ENCODE peak calls at places on chromosomes 4 and X, in five cellular contexts. S, R, L, P and X are unnamed samples.

GRCh38 chr4:13599159-13599558 is 28.4 kb downstream of the BOD1L1 start:
- DNase-seq in S (no peak), P (no peak), L (no peak), R (no peak), X (no peak)

GRCh38 chr4:76696109-76696508 is 201.8 kb downstream of the SOWAHB start:
- DNase-seq in P (no peak), S (no peak), R (no peak), L (no peak), X (no peak)

GRCh38 chr4:26372525-26373172 is 51.8 kb downstream of the RBPJ start:
- DNase-seq in R (peak), L (peak), P (no peak), S (peak), X (peak)

GRCh38 chr4:78954048-78954666 is 14.9 kb upstream of the PAQR3 start:
- DNase-seq in P (no peak), L (peak), R (peak), S (no peak), X (no peak)

GRCh38 chrX:65266482-65266881 is 268.1 kb downstream of the LAS1L start:
- DNase-seq in P (no peak), S (no peak), L (no peak), R (no peak), X (no peak)

GRCh38 chr4:172725581-172725980 is 443.0 kb upstream of the GALNT7 start:
- DNase-seq in L (no peak), R (peak), S (no peak), P (no peak), X (no peak)

GRCh38 chr4:151987606-151988005 is 226.8 kb upstream of the GATB start:
- DNase-seq in L (no peak), R (peak), P (no peak), S (no peak), X (no peak)

GRCh38 chr4:100288167-100288566 is 97.9 kb upstream of the DDIT4L start:
- DNase-seq in R (peak), P (no peak), S (no peak), L (no peak), X (no peak)

GRCh38 chr4:144757969-144758368 is 112.0 kb downstream of the HHIP start:
- DNase-seq in R (peak), P (no peak), S (no peak), L (no peak), X (no peak)

GRCh38 chr4:144750348-144750747 is 104.4 kb downstream of the HHIP start:
- DNase-seq in P (no peak), L (no peak), S (no peak), R (no peak), X (no peak)

GRCh38 chr4:144748814-144749555 is 103.0 kb downstream of the HHIP start:
- DNase-seq in P (no peak), L (no peak), S (no peak), R (no peak), X (no peak)

GRCh38 chr4:144754562-144755410 is 108.8 kb downstream of the HHIP start:
- DNase-seq in L (no peak), R (peak), S (peak), P (no peak), X (no peak)
- TF ChIP-seq CTCF in L (peak), R (peak), S (no peak), P (no peak), X (no peak)

DNA sequence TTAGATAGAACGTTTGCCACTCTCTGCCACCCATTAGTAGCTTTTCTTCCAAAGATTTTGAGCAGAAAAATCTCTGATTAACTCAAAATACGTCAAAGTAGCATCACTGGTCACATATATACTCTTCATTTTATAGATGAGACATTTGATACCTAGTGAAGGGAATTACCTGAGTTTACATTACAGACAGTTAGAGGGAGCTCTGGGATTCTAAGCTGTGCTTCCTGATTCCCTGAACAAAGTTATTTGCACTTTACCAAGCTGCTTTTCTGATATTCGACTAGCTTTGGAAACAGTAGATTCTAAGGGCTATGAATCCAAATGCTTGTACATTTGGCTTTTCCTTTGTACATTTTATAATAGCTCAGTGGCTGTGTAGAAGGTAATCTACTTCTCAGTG is 1602.1 kb downstream of the STIM2 start:
- DNase-seq in S (no peak), L (no peak), P (no peak), R (no peak), X (no peak)
- TF ChIP-seq CTCF in S (no peak), L (no peak), P (no peak), R (peak), X (no peak)

DNA sequence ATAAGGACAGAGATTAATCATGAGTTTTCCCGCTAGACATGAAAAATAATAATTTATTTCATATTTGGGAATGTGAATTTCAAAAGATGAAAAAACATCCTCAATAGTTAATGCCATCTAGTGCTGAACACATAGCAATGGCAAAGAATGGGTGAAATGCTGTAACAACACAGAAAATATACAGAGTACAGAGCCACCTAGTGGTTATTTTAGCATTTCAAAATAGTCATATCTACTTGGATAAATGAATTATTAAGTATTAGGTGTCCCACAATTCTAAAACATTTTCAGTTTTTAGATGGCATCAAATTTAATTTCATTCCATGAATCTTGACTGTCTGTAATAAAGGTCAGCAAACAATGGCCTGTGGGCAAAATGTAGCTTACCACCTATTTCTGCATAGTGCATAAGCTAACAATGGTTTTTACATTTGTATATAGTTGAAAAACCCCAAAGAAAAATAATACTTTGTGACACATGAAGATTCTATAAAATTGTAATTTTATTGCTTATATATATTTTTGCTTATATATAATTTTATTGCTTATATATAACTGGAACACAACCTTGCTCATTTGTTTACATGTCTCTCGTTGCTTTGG is 99.3 kb upstream of the FAM47C start:
- DNase-seq in P (no peak), L (peak), R (peak), S (peak), X (peak)
- TF ChIP-seq CTCF in P (no peak), L (peak), R (peak), S (peak), X (peak)

DNA sequence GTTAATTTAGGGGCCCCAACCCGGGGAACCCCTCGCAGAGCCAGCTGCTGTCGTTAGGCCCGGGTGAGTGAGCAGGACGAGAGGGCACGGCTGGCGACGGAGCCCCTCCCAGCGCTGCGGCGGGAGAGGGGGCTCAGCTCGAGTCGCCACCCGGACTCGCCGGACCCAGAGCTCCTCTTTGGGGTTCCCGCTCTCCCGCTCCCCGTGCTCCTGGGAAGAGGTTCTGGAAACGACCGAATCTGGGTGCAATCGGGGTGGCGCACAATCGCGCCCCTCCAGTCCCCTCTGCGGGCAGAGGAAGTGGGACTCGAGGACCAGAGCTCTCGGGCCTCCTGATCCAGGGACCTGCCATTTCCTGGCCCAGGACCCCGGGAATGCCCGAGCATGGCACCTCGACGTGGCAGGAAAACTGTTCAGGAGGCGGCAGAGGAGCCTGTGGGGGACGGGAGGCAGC is 37.3 kb upstream of the ARAF start:
- DNase-seq in P (no peak), R (no peak), L (no peak), S (no peak), X (no peak)
- TF ChIP-seq CTCF in P (no peak), R (no peak), L (no peak), S (no peak), X (no peak)

GRCh38 chrX:131762802-131763234 is 218.9 kb downstream of the OR13H1 start:
- DNase-seq in R (no peak), S (no peak), P (peak), L (peak), X (peak)
- TF ChIP-seq CTCF in R (no peak), S (peak), P (peak), L (no peak), X (no peak)

DNA sequence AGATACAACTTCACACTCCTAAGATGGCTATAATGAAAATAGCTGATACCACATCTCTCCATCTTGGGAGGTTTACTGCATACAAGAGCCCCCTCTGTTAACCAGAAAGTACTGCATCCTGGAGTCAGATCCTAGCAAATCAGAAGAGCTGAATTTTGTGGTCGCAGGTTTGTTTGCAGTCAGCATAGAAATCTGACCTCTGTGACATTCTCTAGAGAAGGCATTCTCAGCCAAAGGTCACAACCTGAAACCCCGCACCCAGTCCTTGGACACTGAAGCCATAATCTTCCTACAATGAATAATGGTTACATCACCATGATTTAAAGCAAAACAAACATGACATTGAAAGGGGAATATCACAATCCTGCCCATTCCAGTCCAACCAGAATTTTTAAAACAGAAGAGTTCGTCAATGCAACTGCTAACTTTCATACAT is 17.7 kb downstream of the HS6ST2 start:
- DNase-seq in L (no peak), P (no peak), R (peak), S (no peak), X (no peak)
- TF ChIP-seq CTCF in L (no peak), P (no peak), R (no peak), S (no peak), X (no peak)

DNA sequence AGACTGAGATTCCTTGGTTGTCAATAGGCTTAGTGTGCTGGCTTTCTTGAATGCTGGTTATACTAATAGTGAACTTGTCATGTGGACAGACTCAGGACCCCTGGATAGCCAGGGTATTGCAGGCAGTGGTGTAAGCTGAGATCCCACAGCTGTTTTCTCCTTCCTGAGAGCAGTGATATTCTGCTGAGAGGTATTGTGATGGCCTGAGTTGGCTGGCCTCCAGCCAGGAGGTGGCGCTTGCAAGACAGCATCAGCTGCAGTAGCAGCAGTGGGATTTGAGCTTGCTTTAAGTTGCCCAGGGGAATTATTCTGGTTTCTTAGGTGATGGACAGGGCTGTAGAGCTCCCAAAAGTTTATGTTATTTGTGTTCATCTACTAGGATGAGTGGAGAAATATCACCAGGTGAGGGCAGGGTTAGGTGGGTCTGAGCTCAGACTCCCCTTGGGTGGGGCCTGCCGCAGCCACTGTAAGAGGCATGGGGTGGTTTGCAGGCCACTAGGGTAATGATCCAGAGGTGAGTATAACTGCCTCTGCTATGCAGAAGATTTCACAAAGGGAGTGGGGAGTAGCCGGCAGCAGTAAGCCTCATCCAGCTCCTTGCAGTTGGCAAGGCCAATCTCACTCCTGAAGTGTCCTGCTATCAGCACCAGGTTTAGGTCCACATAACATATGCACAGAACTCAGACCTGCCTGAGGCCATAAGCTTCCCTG is 66.2 kb downstream of the IL15 start:
- DNase-seq in S (no peak), P (no peak), L (peak), R (peak), X (no peak)
- TF ChIP-seq CTCF in S (peak), P (no peak), L (peak), R (no peak), X (peak)

GRCh38 chrX:129158505-129158904 is 364.8 kb downstream of the SMARCA1 start:
- DNase-seq in R (no peak), S (no peak), P (no peak), L (no peak), X (no peak)
- TF ChIP-seq CTCF in R (no peak), S (no peak), P (no peak), L (no peak), X (no peak)

DNA sequence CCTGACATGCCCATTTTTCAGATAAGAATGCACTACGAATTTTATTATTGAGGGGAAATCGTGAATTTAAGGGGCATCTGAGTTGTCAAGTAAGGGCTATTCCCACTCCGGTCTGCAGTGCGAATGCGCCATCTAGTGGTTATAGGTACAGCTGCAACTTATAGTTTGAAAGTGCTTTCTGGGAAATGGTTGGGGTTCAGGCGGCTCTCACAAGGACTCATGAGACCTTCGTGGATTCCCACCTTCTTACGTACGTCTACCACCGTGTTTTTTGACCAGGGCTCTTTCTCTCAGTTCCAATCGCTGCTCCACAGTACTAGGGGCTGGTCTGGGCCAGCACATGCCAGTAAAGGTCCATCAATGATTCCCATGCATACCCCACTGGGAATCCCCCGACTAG is 12.3 kb downstream of the MSL3 start:
- DNase-seq in S (peak), L (peak), P (no peak), R (peak), X (peak)
- TF ChIP-seq CTCF in S (peak), L (peak), P (peak), R (peak), X (peak)